ENCODE peak calls at places on chromosome 10, in six cellular contexts. E, X, U, N, V and A are unnamed samples.

GRCh38 chr10:8407561-8408021 is 353.1 kb downstream of the GATA3 start:
- DNase-seq in U (no peak), V (no peak), N (no peak), X (no peak), E (no peak), A (no peak)

GRCh38 chr10:48307584-48307983 is 1.1 kb downstream of the MAPK8 start:
- DNase-seq in N (no peak), V (no peak), X (no peak), U (peak; percentile 16), E (no peak), A (no peak)

GRCh38 chr10:132447446-132448247 is 50.6 kb downstream of the PWWP2B start:
- DNase-seq in N (peak; percentile 78), X (peak; percentile 56), E (peak; percentile 71), V (peak; percentile 82), U (peak; percentile 92), A (peak; percentile 97)

GRCh38 chr10:94012834-94013830 is 19.4 kb downstream of the PLCE1 start:
- DNase-seq in E (no peak), U (no peak), V (no peak), X (no peak), N (no peak), A (no peak)

GRCh38 chr10:48464121-48464870 is 140.6 kb downstream of the ARHGAP22 start:
- DNase-seq in U (no peak), E (no peak), X (no peak), N (peak; percentile 2), V (no peak), A (no peak)

GRCh38 chr10:93773705-93774104 is 16.0 kb downstream of the LGI1 start:
- DNase-seq in E (no peak), X (no peak), U (no peak), N (no peak), V (no peak), A (no peak)

GRCh38 chr10:31147220-31147608 is 115.5 kb upstream of the ZNF438 start:
- DNase-seq in V (peak; percentile 21), E (peak; percentile 69), X (no peak), N (no peak), U (peak; percentile 79), A (peak; percentile 75)

GRCh38 chr10:78292250-78292986 is 258.8 kb downstream of the RPS24 start:
- DNase-seq in X (no peak), N (no peak), U (no peak), E (no peak), V (no peak), A (no peak)

GRCh38 chr10:60747817-60748469 is 30.3 kb upstream of the CDK1 start:
- DNase-seq in E (no peak), U (no peak), N (no peak), X (no peak), V (no peak), A (peak; percentile 29)

GRCh38 chr10:86295791-86296190 is 70.8 kb downstream of the GRID1 start:
- DNase-seq in N (no peak), U (no peak), X (no peak), E (no peak), V (no peak), A (no peak)

GRCh38 chr10:125009580-125010235 is 67.8 kb downstream of the ZRANB1 start:
- DNase-seq in N (no peak), X (no peak), E (no peak), U (no peak), V (no peak), A (no peak)

GRCh38 chr10:10831085-10831484 is 186.6 kb upstream of the CELF2 start:
- DNase-seq in N (no peak), U (peak; percentile 95), X (no peak), E (peak; percentile 87), V (peak; percentile 56), A (peak; percentile 49)

GRCh38 chr10:106957825-106958581 is 206.5 kb downstream of the SORCS1 start:
- DNase-seq in N (no peak), U (no peak), V (no peak), E (no peak), X (peak; percentile 12), A (no peak)

GRCh38 chr10:133292919-133293809 is 15.5 kb downstream of the TUBGCP2 start:
- DNase-seq in U (peak; percentile 76), N (no peak), V (peak; percentile 78), X (no peak), E (peak; percentile 56), A (peak; percentile 79)

GRCh38 chr10:116207690-116208089 is 65.3 kb downstream of the GFRA1 start:
- DNase-seq in U (no peak), N (no peak), X (no peak), V (no peak), E (no peak), A (no peak)

GRCh38 chr10:94112321-94112720 is 118.6 kb downstream of the PLCE1 start:
- DNase-seq in E (no peak), N (no peak), U (no peak), X (no peak), V (no peak), A (no peak)

GRCh38 chr10:56823849-56824248 is 462.8 kb upstream of the ZWINT start:
- DNase-seq in V (no peak), U (peak; percentile 3), N (no peak), X (peak; percentile 42), E (no peak), A (peak; percentile 0)

GRCh38 chr10:69960606-69961167 is 92.0 kb upstream of the MACROH2A2 start:
- DNase-seq in V (no peak), N (no peak), E (no peak), X (no peak), U (no peak), A (no peak)

GRCh38 chr10:1549591-1550290 is 187.6 kb downstream of the ADARB2 start:
- DNase-seq in V (no peak), E (no peak), X (no peak), N (no peak), U (no peak), A (no peak)

GRCh38 chr10:13567030-13567429 is 19.7 kb upstream of the PRPF18 start:
- DNase-seq in N (no peak), U (peak; percentile 13), X (no peak), V (no peak), E (peak; percentile 13), A (no peak)

GRCh38 chr10:97718178-97718577 is 4.6 kb downstream of the MARVELD1 start:
- DNase-seq in N (no peak), E (no peak), V (no peak), X (peak; percentile 70), U (no peak), A (no peak)

GRCh38 chr10:22022257-22023051 is 18.9 kb upstream of the DNAJC1 start:
- DNase-seq in E (peak; percentile 88), N (no peak), V (no peak), X (no peak), U (peak; percentile 48), A (no peak)

GRCh38 chr10:14087585-14087984 is 243.1 kb downstream of the FRMD4A start:
- DNase-seq in E (no peak), V (no peak), N (no peak), U (no peak), X (no peak), A (no peak)

DNA sequence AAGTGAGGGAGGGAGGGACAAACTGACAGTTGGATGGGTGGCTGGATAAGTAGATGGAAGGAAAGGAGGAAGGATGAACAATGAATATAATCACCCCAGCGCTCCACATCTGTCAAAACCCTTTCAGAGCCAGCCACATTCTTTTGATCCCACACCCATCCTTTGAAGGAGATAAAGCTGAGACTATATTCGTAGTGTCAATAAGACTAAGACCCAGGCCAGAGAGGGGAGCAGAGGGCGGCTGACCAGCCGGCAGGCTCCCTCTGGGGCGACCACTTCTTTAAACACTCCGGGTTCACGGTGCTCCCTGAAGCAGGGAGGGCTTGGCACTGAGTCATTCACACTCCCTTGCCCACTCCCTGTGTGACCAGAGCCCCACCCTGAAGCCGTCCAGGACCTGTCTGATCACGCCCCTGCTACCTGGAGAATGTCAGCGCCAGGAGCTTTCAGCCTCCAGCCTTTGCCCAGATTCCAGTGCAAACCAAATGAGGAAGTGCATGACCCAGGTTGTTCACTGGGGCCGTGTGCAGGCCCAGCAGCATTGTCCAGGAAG is 34.3 kb downstream of the UNC5B start:
- DNase-seq in E (no peak), U (no peak), V (peak; percentile 92), N (no peak), X (no peak), A (peak; percentile 96)
- H3K27ac ChIP-seq in E (no peak overlapping the region), U (no peak overlapping the region), V (peak overlapping the region; percentile 82), N (no peak overlapping the region), X (no peak overlapping the region), A (peak overlapping the region; percentile 71)

DNA sequence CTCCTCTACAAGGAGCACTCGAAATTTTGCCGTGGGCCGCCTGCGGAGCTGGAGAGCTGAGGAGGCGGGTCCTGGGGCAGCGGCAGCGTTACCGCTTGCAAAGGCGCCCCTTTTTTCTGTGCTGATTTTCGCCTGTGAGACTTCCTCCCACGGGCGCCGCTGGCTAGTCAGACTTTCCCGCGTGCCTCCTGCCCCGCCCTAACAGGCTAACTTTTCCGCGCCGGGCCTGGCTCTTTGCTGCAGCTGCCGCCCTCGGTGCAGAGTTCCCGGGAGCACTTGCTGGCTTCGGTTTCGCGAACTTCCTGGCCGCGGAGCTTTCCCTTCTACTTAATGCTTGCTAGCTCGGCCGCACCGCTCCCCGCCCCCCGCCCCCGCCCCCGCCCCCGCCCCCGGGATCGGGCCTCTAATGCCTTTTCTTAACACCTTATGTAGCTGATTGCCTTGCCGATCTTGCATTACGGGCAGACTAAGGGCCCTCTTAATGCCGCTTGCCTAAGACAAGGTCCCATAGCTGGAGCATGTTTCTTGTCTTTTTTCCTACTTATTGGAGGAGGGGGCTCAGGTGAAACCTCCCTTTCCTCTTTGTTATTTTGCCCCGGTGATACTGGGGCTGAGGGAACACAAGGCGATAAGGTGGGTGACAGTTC is 37.9 kb upstream of the RASGEF1A start:
- DNase-seq in N (peak; percentile 46), E (peak; percentile 20), U (peak; percentile 31), X (peak; percentile 72), V (no peak), A (peak; percentile 11)
- H2AFZ ChIP-seq in N (no peak overlapping the region), E (peak overlapping the region; percentile 30), U (no peak overlapping the region), X (peak overlapping the region; percentile 99), V (peak overlapping the region; percentile 37), A (peak overlapping the region; percentile 80)

GRCh38 chr10:12344375-12345110 is 4.8 kb upstream of the CAMK1D start:
- DNase-seq in V (no peak), U (no peak), N (no peak), X (no peak), E (no peak), A (no peak)
- H3K4me3 ChIP-seq in V (no peak overlapping the region), U (no peak overlapping the region), N (no peak overlapping the region), X (no peak overlapping the region), E (no peak overlapping the region), A (no peak overlapping the region)

GRCh38 chr10:6067457-6067856 is 5.3 kb upstream of the IL2RA start:
- DNase-seq in V (no peak), N (no peak), X (no peak), U (no peak), E (no peak), A (no peak)

GRCh38 chr10:6070647-6071046 is 8.5 kb upstream of the IL2RA start:
- DNase-seq in V (no peak), N (no peak), U (no peak), X (no peak), E (no peak), A (no peak)

GRCh38 chr10:6068422-6068821 is 6.3 kb upstream of the IL2RA start:
- DNase-seq in V (no peak), E (no peak), X (no peak), U (no peak), N (peak; percentile 71), A (no peak)

GRCh38 chr10:6068006-6068405 is 5.8 kb upstream of the IL2RA start:
- DNase-seq in U (no peak), E (no peak), N (no peak), V (no peak), X (no peak), A (no peak)

GRCh38 chr10:6069101-6069931 is 7.1 kb upstream of the IL2RA start:
- DNase-seq in U (no peak), V (no peak), E (no peak), N (peak; percentile 29), X (no peak), A (no peak)
- H3K27ac ChIP-seq in U (no peak overlapping the region), V (no peak overlapping the region), E (no peak overlapping the region), N (peak overlapping the region; percentile 64), X (no peak overlapping the region), A (no peak overlapping the region)

GRCh38 chr10:110326351-110327032 is 21.8 kb upstream of the SMNDC1 start:
- DNase-seq in N (no peak), U (peak; percentile 87), V (no peak), X (no peak), E (peak; percentile 82), A (peak; percentile 80)
- H2AFZ ChIP-seq in N (no peak overlapping the region), U (no peak overlapping the region), V (no peak overlapping the region), X (no peak overlapping the region), E (peak overlapping the region; percentile 5), A (peak overlapping the region; percentile 38)